ENCODE peak calls at places on chromosomes 3 and 15, in six cellular contexts. One of them, this sample, is unnamed.

GRCh38 chr3:193831495-193832455 is 238.8 kb downstream of the OPA1 start:
- DNase-seq in K562: no peak
- DNase-seq in GM12878: peak; percentile 56
- DNase-seq in H1: no peak
- DNase-seq in HepG2: no peak
- DNase-seq in GM12891: peak; percentile 21
- DNase-seq in this sample: peak; percentile 27

GRCh38 chr15:41981373-41982132 is 9.2 kb upstream of the EHD4 start:
- DNase-seq in H1: no peak
- DNase-seq in GM12878: no peak
- DNase-seq in HepG2: no peak
- DNase-seq in GM12891: no peak
- DNase-seq in K562: peak; percentile 36
- DNase-seq in this sample: no peak

GRCh38 chr15:67095834-67096366 is 30.5 kb downstream of the SMAD3 start:
- DNase-seq in K562: no peak
- DNase-seq in GM12891: no peak
- DNase-seq in H1: no peak
- DNase-seq in GM12878: no peak
- DNase-seq in HepG2: no peak
- DNase-seq in this sample: no peak

GRCh38 chr3:124570232-124570631 is 160.0 kb upstream of the UMPS start:
- DNase-seq in H1: no peak
- DNase-seq in GM12878: no peak
- DNase-seq in K562: no peak
- DNase-seq in GM12891: no peak
- DNase-seq in HepG2: no peak
- DNase-seq in this sample: no peak

GRCh38 chr3:187807086-187807862 is 62.0 kb upstream of the BCL6 start:
- DNase-seq in HepG2: no peak
- DNase-seq in GM12878: no peak
- DNase-seq in H1: no peak
- DNase-seq in GM12891: no peak
- DNase-seq in K562: no peak
- DNase-seq in this sample: no peak

GRCh38 chr3:114567774-114568173 is 273.9 kb downstream of the TIGIT start:
- DNase-seq in HepG2: no peak
- DNase-seq in H1: no peak
- DNase-seq in GM12878: no peak
- DNase-seq in K562: no peak
- DNase-seq in GM12891: no peak
- DNase-seq in this sample: no peak

GRCh38 chr15:51970132-51970817 is 1.3 kb downstream of the LEO1 start:
- DNase-seq in HepG2: peak; percentile 78
- DNase-seq in K562: no peak
- DNase-seq in GM12878: no peak
- DNase-seq in GM12891: no peak
- DNase-seq in H1: no peak
- DNase-seq in this sample: no peak

GRCh38 chr3:35602395-35602936 is 36.9 kb upstream of the ARPP21 start:
- DNase-seq in K562: no peak
- DNase-seq in H1: no peak
- DNase-seq in GM12878: no peak
- DNase-seq in HepG2: no peak
- DNase-seq in GM12891: no peak
- DNase-seq in this sample: no peak

GRCh38 chr3:39064646-39065045 is 12.8 kb downstream of the WDR48 start:
- DNase-seq in K562: no peak
- DNase-seq in GM12878: no peak
- DNase-seq in H1: no peak
- DNase-seq in HepG2: no peak
- DNase-seq in GM12891: no peak
- DNase-seq in this sample: no peak

GRCh38 chr3:185961675-185962232 is 23.9 kb upstream of the TRA2B start:
- DNase-seq in H1: no peak
- DNase-seq in K562: no peak
- DNase-seq in GM12878: no peak
- DNase-seq in HepG2: no peak
- DNase-seq in GM12891: no peak
- DNase-seq in this sample: no peak

GRCh38 chr3:182136008-182136910 is 424.5 kb downstream of the SOX2 start:
- DNase-seq in GM12878: no peak
- DNase-seq in H1: no peak
- DNase-seq in K562: no peak
- DNase-seq in GM12891: no peak
- DNase-seq in HepG2: peak; percentile 70
- DNase-seq in this sample: no peak

GRCh38 chr3:127701281-127701792 is 28.6 kb downstream of the ABTB1 start:
- DNase-seq in K562: peak; percentile 52
- DNase-seq in GM12878: no peak
- DNase-seq in GM12891: no peak
- DNase-seq in H1: no peak
- DNase-seq in HepG2: no peak
- DNase-seq in this sample: no peak

GRCh38 chr15:52093167-52093538 is 19.4 kb downstream of the BCL2L10 start:
- DNase-seq in HepG2: no peak
- DNase-seq in GM12878: no peak
- DNase-seq in H1: no peak
- DNase-seq in GM12891: no peak
- DNase-seq in K562: no peak
- DNase-seq in this sample: no peak

GRCh38 chr3:45605569-45605968 is 11.0 kb downstream of the LIMD1 start:
- DNase-seq in H1: no peak
- DNase-seq in K562: no peak
- DNase-seq in HepG2: no peak
- DNase-seq in GM12891: no peak
- DNase-seq in GM12878: no peak
- DNase-seq in this sample: no peak

GRCh38 chr3:150013801-150014200 is 43.1 kb upstream of the PFN2 start:
- DNase-seq in GM12878: no peak
- DNase-seq in GM12891: no peak
- DNase-seq in HepG2: no peak
- DNase-seq in K562: no peak
- DNase-seq in H1: no peak
- DNase-seq in this sample: no peak

GRCh38 chr3:128806588-128806987 is 72.8 kb upstream of the ACAD9 start:
- DNase-seq in HepG2: no peak
- DNase-seq in K562: no peak
- DNase-seq in GM12878: no peak
- DNase-seq in H1: no peak
- DNase-seq in GM12891: no peak
- DNase-seq in this sample: no peak

GRCh38 chr3:10366681-10367101 is 45.8 kb upstream of the SEC13 start:
- DNase-seq in K562: no peak
- DNase-seq in GM12891: no peak
- DNase-seq in HepG2: no peak
- DNase-seq in GM12878: no peak
- DNase-seq in H1: no peak
- DNase-seq in this sample: no peak

GRCh38 chr15:91110407-91110806 is 10.3 kb downstream of the SV2B start:
- DNase-seq in H1: no peak
- DNase-seq in HepG2: no peak
- DNase-seq in K562: no peak
- DNase-seq in GM12878: no peak
- DNase-seq in GM12891: no peak
- DNase-seq in this sample: no peak

GRCh38 chr15:65088643-65089021 is 12.1 kb downstream of the KBTBD13 start:
- DNase-seq in H1: no peak
- DNase-seq in HepG2: peak; percentile 64
- DNase-seq in GM12878: no peak
- DNase-seq in K562: no peak
- DNase-seq in GM12891: no peak
- DNase-seq in this sample: no peak

GRCh38 chr3:20057612-20058180 is 17.4 kb downstream of the KAT2B start:
- DNase-seq in GM12891: no peak
- DNase-seq in H1: no peak
- DNase-seq in GM12878: no peak
- DNase-seq in K562: no peak
- DNase-seq in HepG2: no peak
- DNase-seq in this sample: no peak

GRCh38 chr3:170692720-170693119 is 106.8 kb upstream of the SLC7A14 start:
- DNase-seq in K562: no peak
- DNase-seq in GM12878: no peak
- DNase-seq in H1: no peak
- DNase-seq in GM12891: no peak
- DNase-seq in HepG2: no peak
- DNase-seq in this sample: no peak

GRCh38 chr3:170690133-170690981 is 104.5 kb upstream of the SLC7A14 start:
- DNase-seq in GM12878: no peak
- DNase-seq in HepG2: peak; percentile 18
- DNase-seq in GM12891: peak; percentile 37
- DNase-seq in H1: peak; percentile 88
- DNase-seq in K562: peak; percentile 83
- DNase-seq in this sample: peak; percentile 29

GRCh38 chr3:170689218-170689874 is 103.5 kb upstream of the SLC7A14 start:
- DNase-seq in K562: no peak
- DNase-seq in GM12891: no peak
- DNase-seq in GM12878: no peak
- DNase-seq in HepG2: no peak
- DNase-seq in H1: peak; percentile 51
- DNase-seq in this sample: no peak
- TF ChIP-seq TAF1 in K562: no peak
- TF ChIP-seq TAF1 in GM12891: no peak
- TF ChIP-seq TAF1 in GM12878: no peak
- TF ChIP-seq TAF1 in HepG2: no peak
- TF ChIP-seq TAF1 in H1: no peak
- TF ChIP-seq TAF1 in this sample: no peak

DNA sequence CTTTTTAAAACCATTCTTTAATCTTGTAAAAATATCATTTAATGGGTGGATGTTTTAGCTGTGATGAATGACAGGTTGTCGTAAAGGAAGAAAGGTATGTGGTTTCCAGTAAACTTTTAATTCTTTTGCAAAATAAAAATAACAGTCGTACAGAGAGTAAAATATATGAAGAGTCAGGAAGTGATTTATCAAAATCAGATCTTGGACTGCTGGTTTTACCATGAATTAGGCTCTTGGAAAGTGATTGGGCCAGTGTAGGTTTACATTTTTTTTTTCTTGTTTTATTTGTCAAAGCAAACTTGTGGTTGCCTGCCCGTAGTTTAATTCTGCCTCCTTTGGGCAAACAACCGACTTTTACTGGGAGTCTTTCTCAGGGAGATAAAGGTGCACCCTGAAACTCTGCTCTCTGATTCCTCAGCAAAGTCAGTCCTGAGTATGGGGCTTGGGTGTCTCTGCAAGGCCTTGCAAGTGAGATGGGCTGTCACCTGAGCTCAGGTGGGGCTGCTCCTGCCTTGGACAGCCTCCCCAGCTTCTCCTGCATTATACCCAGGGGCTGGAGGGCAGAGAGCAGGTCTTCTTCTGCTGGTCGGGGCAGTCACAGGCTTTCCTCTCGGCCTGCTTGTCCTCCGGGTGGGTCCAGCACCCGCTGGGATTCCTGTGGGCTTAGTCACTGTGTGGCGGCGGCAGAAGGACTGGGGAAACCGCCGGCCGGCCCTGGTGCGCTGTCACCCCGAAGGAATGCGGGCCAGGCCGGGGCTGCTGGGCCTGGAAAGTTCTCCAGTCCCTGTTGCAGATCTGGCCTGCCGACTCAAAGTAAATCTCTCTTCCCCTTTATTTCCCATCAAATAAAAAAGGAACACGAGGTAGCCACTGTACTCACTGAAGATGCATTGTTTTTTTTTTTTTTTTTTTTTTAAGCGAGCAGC is 79.0 kb downstream of the IGF1R start:
- DNase-seq in GM12878: no peak
- DNase-seq in HepG2: peak; percentile 89
- DNase-seq in K562: no peak
- DNase-seq in GM12891: no peak
- DNase-seq in H1: peak; percentile 73
- DNase-seq in this sample: no peak
- TF ChIP-seq POLR2A in GM12878: no peak
- TF ChIP-seq POLR2A in HepG2: no peak
- TF ChIP-seq POLR2A in K562: no peak
- TF ChIP-seq POLR2A in GM12891: no peak
- TF ChIP-seq POLR2A in H1: no peak
- TF ChIP-seq POLR2A in this sample: no peak

GRCh38 chr3:59570816-59571215 is 521.0 kb upstream of the CFAP20DC start:
- DNase-seq in K562: no peak
- DNase-seq in GM12878: no peak
- DNase-seq in GM12891: no peak
- DNase-seq in HepG2: no peak
- DNase-seq in H1: no peak
- DNase-seq in this sample: no peak

GRCh38 chr3:59567656-59568055 is 517.8 kb upstream of the CFAP20DC start:
- DNase-seq in HepG2: no peak
- DNase-seq in K562: no peak
- DNase-seq in GM12891: no peak
- DNase-seq in H1: no peak
- DNase-seq in GM12878: no peak
- DNase-seq in this sample: no peak

GRCh38 chr3:59563966-59564365 is 514.1 kb upstream of the CFAP20DC start:
- DNase-seq in HepG2: no peak
- DNase-seq in K562: no peak
- DNase-seq in GM12878: no peak
- DNase-seq in GM12891: no peak
- DNase-seq in H1: no peak
- DNase-seq in this sample: no peak

GRCh38 chr3:59563072-59563605 is 513.3 kb upstream of the CFAP20DC start:
- DNase-seq in H1: no peak
- DNase-seq in HepG2: no peak
- DNase-seq in GM12878: no peak
- DNase-seq in GM12891: no peak
- DNase-seq in K562: no peak
- DNase-seq in this sample: no peak

GRCh38 chr3:59566481-59566975 is 516.7 kb upstream of the CFAP20DC start:
- DNase-seq in H1: no peak
- DNase-seq in K562: no peak
- DNase-seq in HepG2: no peak
- DNase-seq in GM12878: peak; percentile 68
- DNase-seq in GM12891: no peak
- DNase-seq in this sample: peak; percentile 12
- TF ChIP-seq TAF1 in H1: no peak
- TF ChIP-seq TAF1 in K562: no peak
- TF ChIP-seq TAF1 in HepG2: no peak
- TF ChIP-seq TAF1 in GM12878: no peak
- TF ChIP-seq TAF1 in GM12891: no peak
- TF ChIP-seq TAF1 in this sample: no peak

DNA sequence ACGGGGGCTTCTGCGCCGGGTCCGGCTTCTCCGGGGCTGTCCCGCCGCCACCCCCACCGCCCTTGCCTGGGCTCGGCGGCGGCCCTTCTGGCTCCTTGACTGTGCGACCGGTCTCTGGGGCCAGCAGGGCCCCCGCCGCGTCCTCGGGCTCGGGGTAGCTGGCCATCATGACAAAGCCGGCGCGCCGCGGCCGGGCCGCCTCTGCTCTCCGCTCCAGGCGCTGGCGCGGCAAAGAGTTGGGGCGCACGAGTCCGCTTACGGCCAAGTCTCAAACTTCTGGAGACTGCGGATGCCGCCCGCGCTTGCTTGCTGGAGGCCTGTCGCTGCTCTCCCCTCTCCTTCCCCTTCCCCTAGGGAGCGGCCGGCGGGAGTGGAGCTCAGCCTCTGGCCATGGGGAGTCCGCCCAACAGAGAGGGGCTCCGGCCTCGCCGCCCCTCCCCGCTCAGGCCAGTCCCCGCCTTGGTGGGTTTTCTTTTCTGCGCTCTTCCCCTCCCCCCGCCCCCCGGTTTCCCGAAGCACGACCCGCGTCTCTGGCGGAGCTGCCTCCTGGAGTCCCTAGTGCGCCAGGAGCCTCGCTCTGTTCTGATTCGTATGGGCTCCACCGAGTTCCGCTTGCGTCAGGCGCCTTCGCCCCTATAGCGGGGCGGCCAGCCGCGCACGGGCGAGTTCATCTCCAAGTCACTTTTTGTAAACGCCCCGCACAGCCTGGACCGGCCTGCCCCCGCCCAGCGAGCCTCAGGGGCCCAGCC is at the start of the genes FOXL2 and FOXL2NB:
- DNase-seq in GM12878: no peak
- DNase-seq in GM12891: no peak
- DNase-seq in K562: peak; percentile 79
- DNase-seq in HepG2: no peak
- DNase-seq in H1: peak; percentile 79
- DNase-seq in this sample: no peak
- TF ChIP-seq POLR2A in GM12878: no peak
- TF ChIP-seq POLR2A in GM12891: no peak
- TF ChIP-seq POLR2A in K562: peak; percentile 84
- TF ChIP-seq POLR2A in HepG2: no peak
- TF ChIP-seq POLR2A in H1: no peak
- TF ChIP-seq POLR2A in this sample: no peak